ENCODE peak calls at places on chromosomes 1 and 21, in nine cellular contexts. One of them, this sample, is unnamed. For H3K36me3, the result is how much of the 10 kb centered on the place peaks cover.

GRCh38 chr1:171966426-171967220 is 125.3 kb downstream of the DNM3 start:
- DNase-seq in left lung: no peak
- DNase-seq in fibroblast of lung: no peak
- DNase-seq in ovary: no peak
- DNase-seq in transverse colon: no peak
- DNase-seq in lower lobe of right lung: no peak
- DNase-seq in thoracic aorta: no peak
- DNase-seq in GM23338: peak
- DNase-seq in tibial artery: no peak
- DNase-seq in this sample: no peak

GRCh38 chr1:23224721-23225648 is 7.7 kb upstream of the HTR1D start:
- DNase-seq in GM23338: peak
- DNase-seq in left lung: no peak
- DNase-seq in fibroblast of lung: peak
- DNase-seq in lower lobe of right lung: no peak
- DNase-seq in transverse colon: peak
- DNase-seq in ovary: no peak
- DNase-seq in thoracic aorta: no peak
- DNase-seq in tibial artery: no peak
- DNase-seq in this sample: peak

GRCh38 chr1:163897401-163898169 is 575.8 kb downstream of the NUF2 start:
- DNase-seq in transverse colon: peak
- DNase-seq in left lung: no peak
- DNase-seq in tibial artery: no peak
- DNase-seq in thoracic aorta: no peak
- DNase-seq in ovary: peak
- DNase-seq in GM23338: no peak
- DNase-seq in lower lobe of right lung: no peak
- DNase-seq in fibroblast of lung: peak
- DNase-seq in this sample: peak

GRCh38 chr1:101653482-101653946 is 343.2 kb downstream of the OLFM3 start:
- DNase-seq in thoracic aorta: no peak
- DNase-seq in transverse colon: peak
- DNase-seq in left lung: no peak
- DNase-seq in lower lobe of right lung: no peak
- DNase-seq in tibial artery: no peak
- DNase-seq in GM23338: peak
- DNase-seq in ovary: no peak
- DNase-seq in fibroblast of lung: no peak
- DNase-seq in this sample: no peak

GRCh38 chr1:21575351-21575942 is 66.2 kb downstream of the ALPL start:
- DNase-seq in ovary: no peak
- DNase-seq in left lung: peak
- DNase-seq in GM23338: no peak
- DNase-seq in thoracic aorta: no peak
- DNase-seq in transverse colon: no peak
- DNase-seq in tibial artery: no peak
- DNase-seq in fibroblast of lung: no peak
- DNase-seq in lower lobe of right lung: no peak
- DNase-seq in this sample: no peak

GRCh38 chr21:38965910-38966504 is 160.3 kb downstream of the ETS2 start:
- DNase-seq in tibial artery: no peak
- DNase-seq in thoracic aorta: no peak
- DNase-seq in fibroblast of lung: peak
- DNase-seq in lower lobe of right lung: peak
- DNase-seq in ovary: peak
- DNase-seq in transverse colon: peak
- DNase-seq in left lung: no peak
- DNase-seq in GM23338: peak
- DNase-seq in this sample: no peak

GRCh38 chr21:45026066-45026745 is 48.2 kb upstream of the ADARB1 start:
- DNase-seq in lower lobe of right lung: no peak
- DNase-seq in GM23338: no peak
- DNase-seq in tibial artery: no peak
- DNase-seq in thoracic aorta: no peak
- DNase-seq in transverse colon: no peak
- DNase-seq in fibroblast of lung: no peak
- DNase-seq in left lung: peak
- DNase-seq in ovary: no peak
- DNase-seq in this sample: no peak

GRCh38 chr1:24878775-24879742 is 51.0 kb downstream of the RUNX3 start:
- DNase-seq in left lung: no peak
- DNase-seq in thoracic aorta: no peak
- DNase-seq in transverse colon: no peak
- DNase-seq in tibial artery: no peak
- DNase-seq in ovary: no peak
- DNase-seq in fibroblast of lung: peak
- DNase-seq in GM23338: no peak
- DNase-seq in lower lobe of right lung: peak
- DNase-seq in this sample: peak

GRCh38 chr1:88655685-88656299 is 28.3 kb upstream of the PKN2 start:
- DNase-seq in GM23338: peak
- DNase-seq in thoracic aorta: no peak
- DNase-seq in fibroblast of lung: peak
- DNase-seq in transverse colon: no peak
- DNase-seq in lower lobe of right lung: no peak
- DNase-seq in tibial artery: no peak
- DNase-seq in ovary: no peak
- DNase-seq in left lung: no peak
- DNase-seq in this sample: peak

GRCh38 chr1:187469836-187470235 is 641.1 kb downstream of the PLA2G4A start:
- DNase-seq in thoracic aorta: no peak
- DNase-seq in left lung: no peak
- DNase-seq in tibial artery: no peak
- DNase-seq in fibroblast of lung: no peak
- DNase-seq in ovary: no peak
- DNase-seq in GM23338: no peak
- DNase-seq in lower lobe of right lung: no peak
- DNase-seq in transverse colon: no peak
- DNase-seq in this sample: no peak

GRCh38 chr1:23694371-23694770 is 2.8 kb downstream of the RPL11 start:
- DNase-seq in ovary: no peak
- DNase-seq in transverse colon: no peak
- DNase-seq in left lung: no peak
- DNase-seq in lower lobe of right lung: no peak
- DNase-seq in GM23338: no peak
- DNase-seq in tibial artery: no peak
- DNase-seq in fibroblast of lung: no peak
- DNase-seq in thoracic aorta: no peak
- DNase-seq in this sample: no peak

GRCh38 chr21:33846141-33846540 is 69.5 kb downstream of the ATP5PO start:
- DNase-seq in fibroblast of lung: no peak
- DNase-seq in ovary: no peak
- DNase-seq in transverse colon: no peak
- DNase-seq in GM23338: no peak
- DNase-seq in thoracic aorta: no peak
- DNase-seq in lower lobe of right lung: no peak
- DNase-seq in left lung: no peak
- DNase-seq in tibial artery: no peak
- DNase-seq in this sample: no peak

GRCh38 chr1:56696663-56697062 is 51.5 kb downstream of the PRKAA2 start:
- DNase-seq in ovary: no peak
- DNase-seq in lower lobe of right lung: no peak
- DNase-seq in thoracic aorta: no peak
- DNase-seq in left lung: no peak
- DNase-seq in GM23338: no peak
- DNase-seq in transverse colon: no peak
- DNase-seq in fibroblast of lung: no peak
- DNase-seq in tibial artery: no peak
- DNase-seq in this sample: no peak

GRCh38 chr1:224185208-224185607 is 2.2 kb downstream of the DEGS1 start:
- DNase-seq in tibial artery: no peak
- DNase-seq in left lung: no peak
- DNase-seq in transverse colon: no peak
- DNase-seq in lower lobe of right lung: no peak
- DNase-seq in ovary: no peak
- DNase-seq in thoracic aorta: no peak
- DNase-seq in GM23338: no peak
- DNase-seq in fibroblast of lung: no peak
- DNase-seq in this sample: no peak

GRCh38 chr1:1357871-1358432 is 403 bp downstream of the MXRA8 start:
- DNase-seq in tibial artery: no peak
- DNase-seq in lower lobe of right lung: no peak
- DNase-seq in fibroblast of lung: no peak
- DNase-seq in left lung: no peak
- DNase-seq in GM23338: no peak
- DNase-seq in transverse colon: no peak
- DNase-seq in thoracic aorta: no peak
- DNase-seq in ovary: no peak
- DNase-seq in this sample: no peak

DNA sequence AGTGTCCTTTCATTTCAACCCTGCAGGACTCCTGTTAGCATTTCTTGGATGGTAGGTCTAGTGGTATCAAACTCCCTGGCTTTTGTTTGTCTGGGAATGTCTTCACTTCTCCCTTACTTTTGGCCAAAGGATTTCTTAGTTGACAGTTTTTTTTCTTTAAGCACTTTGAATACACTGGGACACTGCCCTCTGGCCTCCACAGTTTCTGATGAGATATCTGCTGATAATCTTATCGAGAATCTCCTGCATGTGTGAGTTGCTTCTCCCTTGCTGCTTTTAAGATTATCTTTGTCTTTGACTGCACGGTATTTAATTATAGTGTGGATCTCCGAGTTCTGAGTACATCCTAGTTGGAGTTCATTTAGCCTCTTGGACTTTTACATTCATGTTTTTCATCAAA is 13.3 kb downstream of the UTS2 start:
- DNase-seq in tibial artery: no peak
- DNase-seq in transverse colon: no peak
- DNase-seq in fibroblast of lung: no peak
- DNase-seq in left lung: no peak
- DNase-seq in ovary: no peak
- DNase-seq in lower lobe of right lung: no peak
- DNase-seq in GM23338: no peak
- DNase-seq in thoracic aorta: no peak
- DNase-seq in this sample: no peak
- H3K36me3 ChIP-seq in tibial artery: half or more
- H3K36me3 ChIP-seq in transverse colon: under half
- H3K36me3 ChIP-seq in fibroblast of lung: under half
- H3K36me3 ChIP-seq in left lung: under half
- H3K36me3 ChIP-seq in ovary: under half
- H3K36me3 ChIP-seq in lower lobe of right lung: half or more
- H3K36me3 ChIP-seq in GM23338: under half
- H3K36me3 ChIP-seq in thoracic aorta: half or more
- H3K36me3 ChIP-seq in this sample: under half

DNA sequence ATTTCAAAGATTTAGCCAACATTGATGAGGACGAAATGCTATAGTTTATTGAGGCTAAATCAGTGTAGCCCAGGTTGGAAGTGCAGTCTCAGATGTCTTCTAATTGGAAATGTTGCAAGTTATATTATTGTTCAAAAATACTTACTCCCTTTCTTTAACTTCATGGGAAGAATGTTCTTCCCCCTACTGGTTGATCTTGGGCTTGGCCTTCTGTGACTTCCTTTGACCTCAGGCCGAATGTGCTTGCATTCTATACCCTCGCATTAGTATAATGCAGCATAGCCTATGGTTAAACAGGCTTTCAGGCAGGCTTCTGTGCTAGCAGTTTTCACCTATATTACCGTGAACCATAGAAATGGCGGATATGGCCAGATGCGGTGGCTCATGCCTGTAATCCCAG is 77.3 kb downstream of the RPE65 start:
- DNase-seq in lower lobe of right lung: no peak
- DNase-seq in tibial artery: no peak
- DNase-seq in GM23338: peak
- DNase-seq in thoracic aorta: no peak
- DNase-seq in ovary: no peak
- DNase-seq in fibroblast of lung: no peak
- DNase-seq in left lung: no peak
- DNase-seq in transverse colon: no peak
- DNase-seq in this sample: no peak
- TF ChIP-seq CTCF in lower lobe of right lung: no peak
- TF ChIP-seq CTCF in tibial artery: no peak
- TF ChIP-seq CTCF in GM23338: peak
- TF ChIP-seq CTCF in thoracic aorta: no peak
- TF ChIP-seq CTCF in ovary: no peak
- TF ChIP-seq CTCF in fibroblast of lung: no peak
- TF ChIP-seq CTCF in left lung: no peak
- TF ChIP-seq CTCF in transverse colon: no peak
- TF ChIP-seq CTCF in this sample: no peak

DNA sequence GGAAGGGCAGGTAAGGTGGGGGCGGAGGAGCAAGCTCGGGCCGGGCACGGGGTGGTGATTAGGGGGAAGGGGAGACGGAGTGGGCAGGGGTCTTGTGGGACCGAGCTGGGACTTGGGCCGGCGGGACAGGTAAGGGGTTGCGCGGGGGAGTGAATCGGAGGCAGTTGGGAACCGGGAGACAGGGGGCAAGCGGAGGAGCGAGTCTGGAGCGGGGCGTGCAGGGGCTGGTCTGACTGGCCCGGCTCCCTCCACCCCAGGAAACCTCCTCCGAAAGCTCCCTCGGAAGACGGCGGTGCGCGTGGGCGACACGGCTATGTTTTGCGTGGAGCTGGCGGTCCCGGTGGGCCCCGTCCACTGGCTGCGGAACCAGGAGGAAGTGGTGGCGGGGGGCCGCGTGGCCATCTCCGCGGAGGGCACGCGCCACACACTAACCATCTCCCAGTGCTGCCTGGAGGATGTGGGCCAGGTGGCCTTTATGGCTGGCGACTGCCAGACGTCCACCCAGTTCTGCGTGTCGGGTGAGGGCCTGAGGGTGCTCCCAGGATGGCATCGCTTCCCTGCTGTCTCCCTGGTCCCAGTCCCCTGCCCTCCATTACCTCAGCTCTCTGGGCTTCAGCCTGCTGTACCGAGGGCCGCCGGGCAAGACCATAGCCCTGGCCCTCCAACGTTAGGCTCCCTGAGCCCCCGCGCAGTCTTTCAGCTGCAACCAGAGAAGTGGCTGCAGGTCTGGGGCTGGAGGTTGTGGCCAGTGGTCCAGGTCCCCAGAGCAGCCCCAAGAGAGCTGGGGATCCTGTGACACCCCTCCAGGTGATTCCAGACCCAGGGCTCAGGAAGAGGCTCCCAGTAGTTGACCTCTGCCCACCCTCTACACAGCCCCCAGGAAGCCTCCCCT is 6.3 kb downstream of the OBSCN start:
- DNase-seq in ovary: no peak
- DNase-seq in tibial artery: no peak
- DNase-seq in thoracic aorta: no peak
- DNase-seq in transverse colon: no peak
- DNase-seq in lower lobe of right lung: peak
- DNase-seq in fibroblast of lung: no peak
- DNase-seq in left lung: no peak
- DNase-seq in GM23338: no peak
- DNase-seq in this sample: no peak
- H3K4me3 ChIP-seq in ovary: peak
- H3K4me3 ChIP-seq in tibial artery: peak
- H3K4me3 ChIP-seq in thoracic aorta: peak
- H3K4me3 ChIP-seq in transverse colon: peak
- H3K4me3 ChIP-seq in lower lobe of right lung: peak
- H3K4me3 ChIP-seq in fibroblast of lung: peak
- H3K4me3 ChIP-seq in left lung: peak
- H3K4me3 ChIP-seq in GM23338: peak
- H3K4me3 ChIP-seq in this sample: peak

DNA sequence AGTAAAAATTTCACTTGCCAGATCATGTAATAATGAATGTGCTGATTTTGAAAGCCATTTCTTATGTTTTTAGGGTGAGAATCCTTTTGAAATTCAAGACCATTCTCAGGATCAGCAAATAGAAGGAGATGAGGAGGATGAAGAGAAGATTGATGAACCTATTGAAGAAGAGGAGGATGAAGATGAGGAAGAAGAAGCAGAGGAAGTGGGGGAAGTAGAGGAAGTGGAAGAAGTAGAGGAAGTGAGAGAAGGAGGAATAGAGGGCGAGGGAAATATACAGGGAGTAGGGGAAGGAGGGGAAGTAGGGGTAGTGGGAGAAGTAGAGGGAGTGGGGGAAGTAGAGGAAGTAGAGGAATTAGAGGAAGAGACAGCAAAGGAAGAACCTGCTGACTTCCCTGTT is 32.4 kb downstream of the ZNF326 start:
- DNase-seq in GM23338: no peak
- DNase-seq in ovary: no peak
- DNase-seq in lower lobe of right lung: no peak
- DNase-seq in thoracic aorta: no peak
- DNase-seq in fibroblast of lung: no peak
- DNase-seq in tibial artery: no peak
- DNase-seq in transverse colon: no peak
- DNase-seq in left lung: no peak
- DNase-seq in this sample: no peak
- H3K36me3 ChIP-seq in GM23338: under half
- H3K36me3 ChIP-seq in ovary: under half
- H3K36me3 ChIP-seq in lower lobe of right lung: half or more
- H3K36me3 ChIP-seq in thoracic aorta: under half
- H3K36me3 ChIP-seq in fibroblast of lung: under half
- H3K36me3 ChIP-seq in tibial artery: half or more
- H3K36me3 ChIP-seq in transverse colon: under half
- H3K36me3 ChIP-seq in left lung: under half
- H3K36me3 ChIP-seq in this sample: under half

This sample was measured in BJ.